ENCODE peak calls at places on chromosomes 5 and 9, in four cellular contexts. X is A549, I is HepG2, F is K562. K is an unnamed sample.

GRCh38 chr5:130045334-130045733 is 141.1 kb downstream of the CHSY3 start:
- DNase-seq in X (no peak), I (no peak), F (no peak), K (no peak)

GRCh38 chr5:68339921-68340321 is 124.4 kb downstream of the PIK3R1 start:
- DNase-seq in X (no peak), I (no peak), F (no peak), K (no peak)

GRCh38 chr9:127185931-127186781 is 63.7 kb upstream of the ANGPTL2 start:
- DNase-seq in X (no peak), I (peak), F (no peak), K (peak)

GRCh38 chr5:157607371-157608161 is 32.0 kb upstream of the ADAM19 start:
- DNase-seq in X (peak), I (no peak), F (no peak), K (peak)

GRCh38 chr9:35603506-35603985 is 1.5 kb upstream of the TESK1 start:
- DNase-seq in X (no peak), I (peak), F (no peak), K (peak)

GRCh38 chr9:136960212-136960937 is 8.3 kb downstream of the LCN12 start:
- DNase-seq in X (no peak), I (no peak), F (no peak), K (no peak)

GRCh38 chr9:80410106-80410505 is 838.3 kb downstream of the TLE4 start:
- DNase-seq in X (no peak), I (no peak), F (no peak), K (no peak)

GRCh38 chr9:79221084-79221483 is 350.7 kb upstream of the TLE4 start:
- DNase-seq in X (peak), I (no peak), F (no peak), K (peak)

GRCh38 chr5:136132087-136132486 is 558 bp upstream of the SMAD5 start:
- DNase-seq in X (peak), I (peak), F (peak), K (no peak)

GRCh38 chr5:95022967-95023695 is 261.8 kb downstream of the MCTP1 start:
- DNase-seq in X (no peak), I (no peak), F (no peak), K (no peak)

GRCh38 chr5:151684690-151685361 is 1.9 kb downstream of the SPARC start:
- DNase-seq in X (peak), I (no peak), F (no peak), K (peak)

GRCh38 chr5:88687253-88687955 is 195.6 kb downstream of the MEF2C start:
- DNase-seq in X (no peak), I (no peak), F (no peak), K (no peak)

GRCh38 chr9:708182-708555 is 133.3 kb upstream of the DMRT1 start:
- DNase-seq in X (no peak), I (no peak), F (no peak), K (no peak)

GRCh38 chr5:34684281-34684979 is 28.3 kb downstream of the RAI14 start:
- DNase-seq in X (peak), I (peak), F (no peak), K (peak)

GRCh38 chr9:124658165-124659017 is 112.7 kb downstream of the NR6A1 start:
- DNase-seq in X (peak), I (peak), F (peak), K (peak)

GRCh38 chr5:127648997-127649550 is at the start of gene CTXN3:
- DNase-seq in X (no peak), I (no peak), F (no peak), K (no peak)

GRCh38 chr9:35910613-35911488 is 1.6 kb downstream of the SPAAR start:
- DNase-seq in X (peak), I (peak), F (no peak), K (peak)

GRCh38 chr9:129253820-129254381 is 75.8 kb upstream of the IER5L start:
- DNase-seq in X (no peak), I (no peak), F (peak), K (no peak)

GRCh38 chr5:43152946-43153345 is 32.2 kb downstream of the ZNF131 start:
- DNase-seq in X (no peak), I (no peak), F (no peak), K (peak)

GRCh38 chr9:6584881-6585597 is 60.5 kb downstream of the GLDC start:
- DNase-seq in X (peak), I (peak), F (no peak), K (peak)

GRCh38 chr5:31638748-31639418 is at the start of gene PDZD2:
- DNase-seq in X (peak), I (peak), F (peak), K (peak)

GRCh38 chr9:36169166-36169565 is at the start of gene CCIN:
- DNase-seq in X (no peak), I (no peak), F (no peak), K (no peak)

GRCh38 chr9:129270903-129271431 is 92.9 kb upstream of the IER5L start:
- DNase-seq in X (no peak), I (no peak), F (no peak), K (peak)

GRCh38 chr9:137484551-137485315 is 25.6 kb upstream of the NSMF start:
- DNase-seq in X (no peak), I (no peak), F (no peak), K (no peak)

GRCh38 chr5:172365948-172366608 is 82.5 kb upstream of the UBTD2 start:
- DNase-seq in X (no peak), I (no peak), F (no peak), K (no peak)

GRCh38 chr9:38339087-38339486 is 53.4 kb upstream of the ALDH1B1 start:
- DNase-seq in X (no peak), I (no peak), F (no peak), K (peak)

GRCh38 chr5:127555826-127556225 is 38.4 kb downstream of the PRRC1 start:
- DNase-seq in X (no peak), I (no peak), F (no peak), K (no peak)

GRCh38 chr9:70573308-70573707 is 158.9 kb upstream of the KLF9 start:
- DNase-seq in X (no peak), I (no peak), F (no peak), K (no peak)

GRCh38 chr5:160959804-160960203 is 107.8 kb upstream of the ATP10B start:
- DNase-seq in X (no peak), I (no peak), F (no peak), K (no peak)

GRCh38 chr9:32701321-32702022 is 66.0 kb upstream of the TAF1L start:
- DNase-seq in X (peak), I (no peak), F (no peak), K (peak)

GRCh38 chr9:120532475-120532874 is 47.5 kb downstream of the CDK5RAP2 start:
- DNase-seq in X (peak), I (no peak), F (no peak), K (no peak)

GRCh38 chr5:132394681-132395259 is 25.3 kb downstream of the SLC22A5 start:
- DNase-seq in X (no peak), I (no peak), F (no peak), K (no peak)
- TF ChIP-seq MAZ in X (no peak), I (no peak), F (no peak), K (no peak)

DNA sequence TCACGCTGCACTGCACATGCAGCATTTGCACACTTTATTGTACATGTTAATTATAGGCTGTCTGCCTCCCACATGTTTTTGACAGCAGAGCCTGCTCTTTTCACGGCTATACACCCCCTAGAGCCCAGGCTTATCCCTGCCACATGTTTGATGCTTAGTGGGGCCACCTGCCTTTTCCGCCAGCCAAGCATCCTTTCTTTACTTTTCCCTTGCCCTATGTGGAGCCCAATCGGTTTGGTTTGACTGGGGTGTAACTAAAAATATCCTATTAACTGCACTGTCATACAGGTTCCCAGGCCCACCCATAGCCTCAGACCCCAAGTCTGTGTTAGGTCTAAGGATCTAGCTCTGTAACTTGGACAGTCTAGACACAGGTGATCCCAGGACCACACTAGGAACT is 18.9 kb upstream of the S1PR3 start:
- DNase-seq in X (no peak), I (no peak), F (no peak), K (no peak)
- TF ChIP-seq MAZ in X (no peak), I (no peak), F (no peak), K (no peak)

GRCh38 chr5:61277190-61277589 is 54.9 kb upstream of the ZSWIM6 start:
- DNase-seq in X (peak), I (peak), F (no peak), K (peak)

GRCh38 chr5:61273279-61273678 is 58.8 kb upstream of the ZSWIM6 start:
- DNase-seq in X (no peak), I (no peak), F (no peak), K (no peak)

GRCh38 chr5:61274561-61274960 is 57.5 kb upstream of the ZSWIM6 start:
- DNase-seq in X (no peak), I (no peak), F (no peak), K (peak)

GRCh38 chr5:61277781-61278180 is 54.3 kb upstream of the ZSWIM6 start:
- DNase-seq in X (no peak), I (no peak), F (no peak), K (no peak)

GRCh38 chr5:61275841-61276240 is 56.2 kb upstream of the ZSWIM6 start:
- DNase-seq in X (peak), I (no peak), F (no peak), K (peak)
- TF ChIP-seq MAZ in X (no peak), I (no peak), F (no peak), K (no peak)

GRCh38 chr5:179112469-179113142 is 52.4 kb downstream of the ZNF354C start:
- DNase-seq in X (no peak), I (no peak), F (no peak), K (no peak)

GRCh38 chr5:179113143-179113530 is 53.0 kb downstream of the ZNF354C start:
- DNase-seq in X (no peak), I (no peak), F (no peak), K (no peak)

GRCh38 chr5:179113945-179114641 is 53.9 kb downstream of the ZNF354C start:
- DNase-seq in X (no peak), I (no peak), F (no peak), K (no peak)

GRCh38 chr5:179110528-179110927 is 50.4 kb downstream of the ZNF354C start:
- DNase-seq in X (no peak), I (no peak), F (no peak), K (no peak)

GRCh38 chr5:179111267-179112207 is 51.4 kb downstream of the ZNF354C start:
- DNase-seq in X (no peak), I (no peak), F (no peak), K (no peak)
- TF ChIP-seq MAZ in X (no peak), I (no peak), F (no peak), K (no peak)

DNA sequence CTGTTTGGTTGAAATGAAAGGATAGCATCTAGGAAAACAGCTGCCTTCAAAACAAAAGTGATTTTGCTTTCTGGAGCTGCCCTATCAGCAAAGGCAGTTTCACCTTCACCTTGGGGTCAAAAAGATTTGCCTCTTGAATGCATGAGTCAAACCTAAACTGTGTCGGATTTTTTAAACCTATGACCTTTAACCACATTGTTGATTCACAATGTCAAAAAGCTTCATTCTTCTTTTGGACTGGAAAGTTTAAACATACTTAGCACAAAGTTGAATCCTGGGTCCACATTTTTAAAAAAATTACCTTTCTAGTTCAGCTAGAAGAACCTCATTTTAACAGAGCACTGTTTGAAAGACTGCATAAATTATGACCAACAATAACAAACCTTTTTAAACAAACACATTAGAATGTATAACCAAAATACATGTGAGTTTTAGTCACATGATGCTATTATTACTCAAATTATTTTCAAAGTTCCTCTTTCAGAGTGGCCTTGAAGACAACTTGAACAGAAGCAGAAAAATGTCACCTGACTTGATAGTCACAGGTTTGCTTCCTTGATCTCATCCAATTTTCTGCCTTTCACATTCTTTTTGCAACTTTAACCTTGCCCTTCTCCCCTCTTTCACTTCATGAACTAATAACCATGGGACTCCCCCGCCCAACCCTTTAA is 109.7 kb upstream of the LHFPL2 start:
- DNase-seq in X (no peak), I (peak), F (no peak), K (peak)
- TF ChIP-seq MAZ in X (no peak), I (no peak), F (no peak), K (no peak)

DNA sequence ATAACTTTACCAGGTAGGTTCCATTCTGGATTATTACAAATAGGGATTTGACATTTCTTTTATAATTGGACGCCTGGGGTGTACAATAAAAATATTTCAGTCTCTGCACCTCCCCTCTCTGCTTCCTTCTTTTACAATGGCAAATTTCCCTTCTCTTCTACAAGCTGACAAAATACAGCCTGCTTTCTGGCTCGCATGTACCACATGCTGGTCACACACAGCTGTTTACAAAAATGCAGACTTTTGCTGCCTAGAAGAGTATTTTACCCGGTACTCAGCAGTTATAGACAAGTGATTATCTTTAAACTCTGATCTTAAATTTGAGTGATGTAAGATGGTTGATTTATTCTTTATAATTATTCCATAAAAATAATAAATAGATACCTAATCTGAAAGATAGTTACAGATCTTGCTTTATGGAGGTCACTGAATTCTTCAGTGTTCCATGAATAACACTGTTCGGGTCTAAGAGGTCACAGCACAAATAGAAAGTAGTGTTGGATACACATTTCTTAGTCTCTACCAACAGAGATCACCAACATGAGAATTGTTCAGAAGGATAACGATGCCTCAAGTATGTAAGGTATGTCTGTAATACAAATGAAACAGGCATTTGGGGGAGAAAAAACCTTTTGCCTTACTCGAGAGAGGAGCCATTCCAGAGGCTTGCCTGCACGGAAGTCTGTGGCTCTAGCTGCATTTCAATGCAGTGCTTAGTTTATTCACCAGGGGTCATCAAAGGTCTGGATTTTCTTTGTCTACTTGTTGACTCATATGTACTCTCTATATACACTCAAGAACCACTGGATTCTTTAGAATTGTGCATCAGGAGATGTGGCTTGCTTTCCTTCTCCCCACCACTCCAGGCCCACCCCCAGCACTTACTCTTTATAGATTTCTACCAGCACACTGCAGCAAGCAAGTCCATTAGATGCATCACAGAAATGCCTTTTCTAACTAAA is 206.6 kb upstream of the RFX3 start:
- DNase-seq in X (peak), I (peak), F (peak), K (peak)
- TF ChIP-seq MAZ in X (no peak), I (no peak), F (no peak), K (no peak)

DNA sequence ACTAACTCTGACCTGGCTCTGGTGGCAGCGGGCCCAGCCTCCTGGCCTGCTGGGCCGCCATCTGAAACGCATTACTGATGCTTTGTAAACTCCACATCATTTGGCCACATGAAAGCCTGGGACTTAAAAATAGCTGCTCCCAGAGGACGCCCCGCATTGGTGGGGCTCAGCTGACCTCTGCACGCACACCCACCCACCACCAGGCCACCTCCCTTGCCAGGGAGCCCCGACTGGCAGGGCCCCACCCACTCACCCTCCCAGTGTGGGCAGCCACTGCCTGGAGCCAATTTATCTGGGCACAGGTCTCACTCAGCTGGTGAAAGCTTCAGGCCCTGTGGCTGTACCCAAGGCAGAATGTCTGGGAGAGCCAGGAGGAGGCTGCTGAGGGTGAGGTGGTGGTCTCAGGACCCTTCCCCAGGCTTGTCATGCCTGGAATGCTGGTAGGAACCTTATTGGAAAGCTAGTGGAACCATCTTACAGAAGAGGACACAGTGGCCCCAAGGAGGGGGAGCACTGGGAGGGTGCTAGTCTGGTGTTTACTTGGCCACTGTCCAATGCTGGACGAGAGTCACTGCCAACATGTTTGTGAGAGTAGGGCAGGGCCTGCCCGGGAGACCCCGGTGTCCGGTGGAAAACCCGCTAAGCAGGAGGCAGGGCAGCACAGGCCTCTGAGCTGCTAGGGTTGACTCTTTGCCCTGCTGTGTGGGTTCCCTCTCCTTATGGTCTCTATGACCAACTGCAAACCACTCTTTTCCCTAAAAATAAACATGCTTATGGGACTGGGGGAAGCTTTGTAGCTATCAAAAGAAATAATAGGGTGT is 10.9 kb downstream of the TCF7 start:
- DNase-seq in X (no peak), I (no peak), F (no peak), K (peak)
- TF ChIP-seq MAZ in X (no peak), I (no peak), F (no peak), K (peak)

DNA sequence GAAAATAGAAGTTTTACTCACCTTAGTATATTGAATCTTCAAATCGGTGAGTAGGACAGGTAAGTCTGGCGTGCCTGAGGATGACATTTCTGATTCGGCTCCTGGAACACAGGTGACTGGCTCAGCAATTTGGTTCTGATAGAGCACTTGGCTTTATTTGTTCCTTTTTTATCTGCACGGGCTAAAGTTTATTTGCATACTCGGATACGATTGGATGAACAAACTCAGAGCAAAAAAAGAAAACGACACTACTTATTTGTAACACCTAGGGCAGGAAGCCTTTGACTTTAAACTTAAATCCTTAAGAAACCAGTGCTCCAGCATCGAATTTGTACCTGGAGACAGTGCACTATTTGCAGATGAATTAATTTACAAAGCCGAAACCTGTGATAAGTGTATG is at the start of gene ALDH1A1:
- DNase-seq in X (peak), I (peak), F (peak), K (no peak)
- TF ChIP-seq MAZ in X (no peak), I (no peak), F (no peak), K (no peak)

K was measured in IMR-90.